ENCODE peak calls at places on chromosomes 11 and 22, in five cellular contexts. E is fibroblast of mammary gland; C is cardiac fibroblast; H is CD8-positive, alpha-beta T cell; B is K562. L is an unnamed sample.

GRCh38 chr22:26711205-26711958 is 54.0 kb downstream of the MIAT start:
- DNase-seq in E (no peak), C (peak; percentile 31), H (no peak), B (no peak), L (peak; percentile 34)

GRCh38 chr11:115389790-115390189 is 114.4 kb downstream of the CADM1 start:
- DNase-seq in E (no peak), C (no peak), H (no peak), B (no peak), L (no peak)

GRCh38 chr11:47083913-47084312 is 92.8 kb downstream of the ARFGAP2 start:
- DNase-seq in E (peak; percentile 81), C (peak; percentile 81), H (no peak), B (no peak), L (no peak)

GRCh38 chr11:88402784-88403183 is 65.2 kb upstream of the CTSC start:
- DNase-seq in E (peak; percentile 78), C (peak; percentile 89), H (no peak), B (no peak), L (no peak)

GRCh38 chr11:65786786-65787636 is at the start of gene OVOL1:
- DNase-seq in E (no peak), C (no peak), H (no peak), B (no peak), L (no peak)

GRCh38 chr11:77141034-77141433 is 13.0 kb downstream of the MYO7A start:
- DNase-seq in E (peak; percentile 71), C (peak; percentile 81), H (no peak), B (no peak), L (no peak)

GRCh38 chr11:7657306-7658025 is 15.8 kb downstream of the CYB5R2 start:
- DNase-seq in E (peak; percentile 77), C (peak; percentile 76), H (no peak), B (peak; percentile 35), L (no peak)

GRCh38 chr11:68271781-68272608 is at the start of gene C11orf24:
- DNase-seq in E (peak; percentile 82), C (peak; percentile 93), H (peak; percentile 92), B (peak; percentile 98), L (peak; percentile 94)

GRCh38 chr11:76653674-76654309 is 16.8 kb downstream of the LRRC32 start:
- DNase-seq in E (peak; percentile 87), C (peak; percentile 72), H (no peak), B (no peak), L (peak; percentile 9)

GRCh38 chr11:63505857-63506528 is at the start of gene LGALS12:
- DNase-seq in E (peak; percentile 23), C (no peak), H (no peak), B (peak; percentile 55), L (no peak)

GRCh38 chr11:115618428-115618827 is 114.2 kb upstream of the CADM1 start:
- DNase-seq in E (no peak), C (no peak), H (no peak), B (no peak), L (no peak)

GRCh38 chr11:102347526-102348331 is 715 bp downstream of the BIRC2 start:
- DNase-seq in E (peak; percentile 41), C (peak; percentile 52), H (no peak), B (no peak), L (no peak)

GRCh38 chr11:111344032-111344431 is 35.0 kb downstream of the POU2AF1 start:
- DNase-seq in E (peak; percentile 96), C (peak; percentile 60), H (no peak), B (no peak), L (no peak)

GRCh38 chr11:77669848-77670511 is 32.4 kb upstream of the CLNS1A start:
- DNase-seq in E (no peak), C (peak; percentile 39), H (no peak), B (no peak), L (no peak)

GRCh38 chr22:39710380-39711117 is 140.0 kb downstream of the CACNA1I start:
- DNase-seq in E (no peak), C (no peak), H (no peak), B (no peak), L (no peak)

GRCh38 chr11:92123540-92123939 is 101.1 kb upstream of the FAT3 start:
- DNase-seq in E (no peak), C (peak; percentile 20), H (no peak), B (no peak), L (no peak)

GRCh38 chr11:32434387-32435151 is 770 bp downstream of the WT1 start:
- DNase-seq in E (no peak), C (peak; percentile 80), H (no peak), B (peak; percentile 76), L (no peak)

GRCh38 chr22:29726512-29727247 is 6.9 kb downstream of the CABP7 start:
- DNase-seq in E (peak; percentile 29), C (peak; percentile 21), H (no peak), B (no peak), L (no peak)

GRCh38 chr11:32792111-32792947 is 2.1 kb downstream of the CCDC73 start:
- DNase-seq in E (no peak), C (no peak), H (no peak), B (no peak), L (no peak)

GRCh38 chr11:1892558-1892957 is 863 bp upstream of the PRR33 start:
- DNase-seq in E (no peak), C (no peak), H (no peak), B (no peak), L (no peak)

GRCh38 chr11:43943931-43944751 is 1.7 kb downstream of the C11orf96 start:
- DNase-seq in E (no peak), C (peak; percentile 38), H (no peak), B (no peak), L (no peak)

GRCh38 chr22:47168900-47169800 is 406.7 kb downstream of the TBC1D22A start:
- DNase-seq in E (peak; percentile 20), C (no peak), H (no peak), B (no peak), L (no peak)
- TF ChIP-seq CTCF in E (no peak), C (peak; percentile 28), H (no peak), B (no peak), L (no peak)

GRCh38 chr11:57667065-57667714 is 724 bp upstream of the ZDHHC5 start:
- DNase-seq in E (peak; percentile 99), C (peak; percentile 100), H (peak; percentile 86), B (peak; percentile 87), L (peak; percentile 85)

GRCh38 chr11:57663975-57664374 is 3.9 kb upstream of the ZDHHC5 start:
- DNase-seq in E (no peak), C (no peak), H (no peak), B (no peak), L (no peak)

GRCh38 chr11:57658023-57658361 is 430 bp downstream of the CLP1 start:
- DNase-seq in E (no peak), C (no peak), H (no peak), B (no peak), L (no peak)

GRCh38 chr11:57659669-57660068 is 2.1 kb downstream of the CLP1 start:
- DNase-seq in E (no peak), C (no peak), H (no peak), B (no peak), L (no peak)

GRCh38 chr11:57662893-57663292 is 5.0 kb upstream of the ZDHHC5 start:
- DNase-seq in E (no peak), C (no peak), H (no peak), B (no peak), L (no peak)
- TF ChIP-seq CTCF in E (no peak), C (no peak), H (no peak), B (peak; percentile 39), L (no peak)

GRCh38 chr11:17770048-17770652 is 35.6 kb downstream of the KCNC1 start:
- DNase-seq in E (no peak), C (no peak), H (no peak), B (peak; percentile 71), L (no peak)
- TF ChIP-seq CTCF in E (peak; percentile 9), C (peak; percentile 15), H (no peak), B (peak; percentile 44), L (no peak)

GRCh38 chr11:13321431-13321830 is 43.8 kb downstream of the BMAL1 start:
- DNase-seq in E (no peak), C (no peak), H (no peak), B (no peak), L (no peak)

GRCh38 chr11:13324141-13324540 is 46.6 kb downstream of the BMAL1 start:
- DNase-seq in E (no peak), C (no peak), H (no peak), B (no peak), L (no peak)

GRCh38 chr11:13328276-13328675 is 50.7 kb downstream of the BMAL1 start:
- DNase-seq in E (no peak), C (no peak), H (no peak), B (no peak), L (no peak)

GRCh38 chr11:13327421-13327820 is 49.8 kb downstream of the BMAL1 start:
- DNase-seq in E (no peak), C (no peak), H (no peak), B (no peak), L (no peak)

DNA sequence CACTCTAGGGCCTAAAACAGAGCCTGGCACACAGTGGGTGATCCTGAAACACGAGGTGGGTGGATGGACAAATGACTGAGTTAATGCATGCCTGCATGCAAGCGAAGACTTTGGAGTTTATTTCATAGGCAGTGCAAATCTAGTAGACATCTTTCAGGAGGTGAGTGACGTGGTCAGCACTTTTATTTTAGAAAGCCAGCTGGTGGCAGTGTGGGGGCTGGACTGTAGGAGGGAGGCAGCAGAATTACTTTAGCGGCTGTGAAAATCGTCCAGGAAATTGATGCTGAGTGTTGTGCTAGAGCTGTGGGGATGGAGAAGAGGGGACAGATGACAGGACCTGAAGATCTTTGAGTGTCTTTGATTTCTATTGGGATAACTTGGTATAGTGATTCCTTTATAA is 47.1 kb downstream of the BMAL1 start:
- DNase-seq in E (no peak), C (no peak), H (no peak), B (no peak), L (no peak)
- TF ChIP-seq CTCF in E (no peak), C (no peak), H (no peak), B (no peak), L (no peak)

L was measured in natural killer cell.